ENCODE peak calls at places on chromosomes 16 and 17, in six cellular contexts. U, G, Z, A, M and H are unnamed samples. For H3K4me1, the result is how much of the 10 kb centered on the place peaks cover.

GRCh38 chr16:11877374-11877773 is 26.0 kb upstream of the RSL1D1 start:
- DNase-seq in G (no peak), M (no peak), A (no peak), U (no peak), Z (no peak), H (no peak)

GRCh38 chr16:77171750-77172635 is 19.0 kb upstream of the MON1B start:
- DNase-seq in M (no peak), U (no peak), G (peak), A (no peak), Z (no peak), H (no peak)

GRCh38 chr17:14886200-14886739 is 378.9 kb downstream of the PMP22 start:
- DNase-seq in G (peak), M (no peak), Z (no peak), U (no peak), A (no peak), H (no peak)

GRCh38 chr16:75260856-75261589 is 9.6 kb upstream of the BCAR1 start:
- DNase-seq in Z (no peak), U (no peak), A (no peak), M (no peak), G (no peak), H (no peak)

GRCh38 chr17:70095455-70095854 is 20.4 kb downstream of the KCNJ16 start:
- DNase-seq in U (no peak), M (no peak), A (no peak), Z (no peak), G (no peak), H (no peak)

GRCh38 chr17:57370051-57370581 is 113.8 kb downstream of the MSI2 start:
- DNase-seq in U (no peak), Z (no peak), G (no peak), M (no peak), A (no peak), H (no peak)

GRCh38 chr17:42527932-42528331 is 8.1 kb upstream of the NAGLU start:
- DNase-seq in M (no peak), A (no peak), G (no peak), U (no peak), Z (no peak), H (no peak)

GRCh38 chr17:69539781-69540319 is 125.4 kb downstream of the MAP2K6 start:
- DNase-seq in G (no peak), A (no peak), Z (no peak), U (peak), M (no peak), H (no peak)

GRCh38 chr16:73125860-73126259 is 77.9 kb upstream of the ZFHX3 start:
- DNase-seq in Z (no peak), U (no peak), M (no peak), A (no peak), G (no peak), H (no peak)

GRCh38 chr17:229130-229944 is 47.9 kb upstream of the DOC2B start:
- DNase-seq in Z (no peak), G (no peak), A (peak), M (no peak), U (no peak), H (peak)

GRCh38 chr17:49299996-49300395 is 62.1 kb downstream of the ZNF652 start:
- DNase-seq in G (no peak), U (no peak), A (no peak), Z (no peak), M (no peak), H (no peak)

GRCh38 chr17:83057793-83058477 is 21.5 kb upstream of the METRNL start:
- DNase-seq in G (no peak), Z (peak), A (no peak), U (peak), M (no peak), H (peak)

GRCh38 chr16:85286970-85287814 is 174.9 kb upstream of the CIBAR2 start:
- DNase-seq in U (no peak), G (no peak), A (no peak), Z (peak), M (no peak), H (no peak)

GRCh38 chr17:83036193-83036592 is 43.2 kb upstream of the METRNL start:
- DNase-seq in G (no peak), Z (no peak), A (no peak), M (no peak), U (no peak), H (no peak)

GRCh38 chr16:7548796-7549318 is 216.2 kb downstream of the RBFOX1 start:
- DNase-seq in U (no peak), A (no peak), M (no peak), Z (no peak), G (no peak), H (no peak)

GRCh38 chr17:13474073-13474800 is 127.5 kb downstream of the HS3ST3A1 start:
- DNase-seq in M (no peak), Z (no peak), U (no peak), G (no peak), A (no peak), H (no peak)

GRCh38 chr17:83125515-83126274 is 46.3 kb downstream of the METRNL start:
- DNase-seq in M (no peak), U (no peak), Z (no peak), G (peak), A (no peak), H (peak)

GRCh38 chr17:18139949-18140348 is 31.4 kb downstream of the MYO15A start:
- DNase-seq in U (no peak), G (no peak), Z (no peak), A (no peak), M (no peak), H (no peak)

GRCh38 chr16:55822280-55822810 is 10.6 kb downstream of the CES1 start:
- DNase-seq in A (no peak), Z (no peak), M (no peak), U (no peak), G (no peak), H (no peak)

GRCh38 chr17:47967607-47968252 is 3.2 kb upstream of the CDK5RAP3 start:
- DNase-seq in Z (no peak), M (no peak), U (no peak), G (no peak), A (peak), H (no peak)

GRCh38 chr17:11803226-11803625 is 194.0 kb downstream of the ZNF18 start:
- DNase-seq in G (no peak), A (no peak), U (no peak), Z (no peak), M (no peak), H (no peak)

GRCh38 chr17:2703181-2703580 is 8.4 kb downstream of the CLUH start:
- DNase-seq in Z (no peak), A (no peak), M (no peak), U (peak), G (no peak), H (peak)

GRCh38 chr17:7563115-7563869 is 1.6 kb downstream of the SENP3 start:
- DNase-seq in M (no peak), U (no peak), Z (no peak), G (no peak), A (no peak), H (no peak)

GRCh38 chr17:7561589-7562207 is at the start of gene SENP3:
- DNase-seq in U (peak), G (peak), Z (peak), A (peak), M (peak), H (peak)

GRCh38 chr17:7560172-7561027 is 1.3 kb upstream of the SENP3 start:
- DNase-seq in Z (peak), U (peak), G (peak), M (no peak), A (peak), H (peak)

GRCh38 chr17:7561028-7561575 is 617 bp upstream of the SENP3 start:
- DNase-seq in Z (peak), M (peak), A (peak), U (peak), G (peak), H (peak)

DNA sequence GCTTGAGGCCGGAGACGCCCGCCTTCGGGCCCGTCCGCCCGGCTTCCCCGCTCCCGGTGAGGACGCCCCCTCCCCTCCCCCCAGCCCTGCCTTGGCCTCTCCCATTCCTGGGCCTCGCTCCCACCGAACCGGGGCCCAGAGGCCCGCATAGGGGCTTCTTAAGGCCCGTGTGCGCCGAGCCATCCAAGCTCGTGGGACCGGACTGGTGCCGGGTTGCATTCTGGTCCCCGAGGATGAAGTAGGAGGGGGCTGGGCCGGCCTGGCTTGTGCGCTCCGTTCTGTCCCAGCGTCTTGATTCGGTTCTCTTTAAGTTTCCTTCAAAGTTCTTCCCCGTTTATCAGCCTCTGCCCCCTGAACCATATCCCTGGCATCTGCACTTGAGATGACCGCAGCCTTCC is 488 bp downstream of the SENP3 start:
- DNase-seq in M (no peak), U (no peak), A (no peak), Z (no peak), G (no peak), H (no peak)
- H3K4me1 ChIP-seq in M (under half), U (half or more), A (under half), Z (under half), G (under half), H (under half)

GRCh38 chr16:65771707-65772106 is 594.8 kb upstream of the CDH5 start:
- DNase-seq in A (no peak), G (no peak), M (no peak), Z (no peak), U (no peak), H (no peak)

GRCh38 chr16:65772134-65772732 is 594.3 kb upstream of the CDH5 start:
- DNase-seq in M (no peak), U (no peak), Z (no peak), A (peak), G (no peak), H (no peak)

GRCh38 chr16:65776639-65777183 is 589.8 kb upstream of the CDH5 start:
- DNase-seq in U (no peak), Z (no peak), M (no peak), G (no peak), A (no peak), H (no peak)

GRCh38 chr16:65773319-65773874 is 593.1 kb upstream of the CDH5 start:
- DNase-seq in M (no peak), G (peak), A (no peak), Z (no peak), U (no peak), H (no peak)

DNA sequence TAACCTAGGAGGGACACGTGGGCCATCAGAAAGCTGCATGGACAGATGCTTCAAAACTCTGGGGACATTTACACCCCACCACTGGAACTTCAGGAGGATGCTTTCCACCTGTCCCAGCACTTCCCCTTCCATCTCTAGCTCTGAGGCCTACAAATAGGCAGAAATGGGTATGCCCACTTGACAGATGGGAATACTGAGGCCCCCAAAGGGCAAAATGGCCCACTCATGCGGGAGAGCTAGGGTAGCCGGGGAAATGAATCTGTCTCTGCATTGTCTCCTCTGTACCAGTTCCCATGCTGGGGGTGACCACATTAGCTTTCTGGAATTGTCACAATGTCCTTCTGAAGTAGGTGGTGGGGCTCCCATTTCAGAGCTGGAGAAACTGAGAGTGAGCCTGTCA is 592.1 kb upstream of the CDH5 start:
- DNase-seq in M (no peak), U (no peak), A (no peak), G (no peak), Z (no peak), H (no peak)
- H3K27ac ChIP-seq in M (no peak), U (no peak), A (no peak), G (no peak), Z (no peak), H (no peak)

GRCh38 chr17:17042381-17042736 is at the start of gene MPRIP:
- DNase-seq in A (no peak), U (no peak), Z (no peak), M (no peak), G (no peak), H (no peak)

GRCh38 chr17:17039911-17040310 is 2.3 kb upstream of the MPRIP start:
- DNase-seq in M (no peak), G (no peak), A (no peak), U (no peak), Z (no peak), H (peak)

GRCh38 chr17:17042851-17043667 is 802 bp downstream of the MPRIP start:
- DNase-seq in A (no peak), Z (no peak), G (peak), M (no peak), U (peak), H (no peak)

GRCh38 chr17:17041571-17042380 is 481 bp upstream of the MPRIP start:
- DNase-seq in G (peak), Z (peak), U (peak), A (peak), M (peak), H (peak)

GRCh38 chr17:17041018-17041521 is 1.2 kb upstream of the MPRIP start:
- DNase-seq in G (no peak), M (no peak), U (no peak), Z (peak), A (peak), H (peak)
- H3K4me3 ChIP-seq in G (no peak), M (no peak), U (no peak), Z (peak), A (no peak), H (no peak)

DNA sequence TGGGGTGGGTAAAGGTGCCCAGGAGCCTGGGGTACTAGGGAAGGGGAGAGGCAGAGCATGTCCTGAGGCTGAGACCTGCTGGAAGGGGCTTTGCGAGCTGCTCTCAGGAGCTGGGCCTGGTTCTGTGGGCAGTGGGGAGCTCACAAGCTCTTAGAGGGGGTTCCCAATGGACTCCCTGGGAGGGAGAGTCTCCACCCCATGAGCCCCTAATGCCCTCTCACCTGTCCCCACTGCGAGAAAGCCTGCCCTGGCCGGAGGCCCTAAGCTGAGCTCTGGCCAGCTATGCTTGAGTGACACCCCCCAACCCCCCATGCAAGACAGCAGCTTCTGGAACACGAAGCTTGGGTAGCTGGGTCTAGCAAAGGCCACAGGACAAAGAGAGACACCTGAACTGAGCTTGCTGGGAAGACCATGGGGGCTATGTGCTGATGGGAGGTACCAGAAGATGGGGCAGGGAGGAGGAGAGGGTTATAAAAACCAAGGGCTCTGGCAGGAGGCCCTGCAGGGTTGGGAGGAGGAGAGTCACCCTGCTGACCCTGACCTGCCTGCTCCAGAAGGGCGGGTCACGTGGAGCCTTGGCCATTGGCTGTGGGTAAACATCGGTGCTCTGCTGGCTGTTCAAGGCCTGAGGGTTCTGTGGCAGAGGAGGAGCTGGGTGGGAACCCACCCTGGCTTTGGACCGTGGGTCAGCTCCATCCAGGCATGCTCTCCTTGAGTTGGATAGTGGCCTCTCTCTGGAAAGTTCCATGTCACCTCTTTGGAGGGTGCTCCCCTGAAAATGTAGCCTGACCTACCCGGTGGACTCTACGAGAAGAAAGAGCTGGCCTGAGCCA is 106.7 kb downstream of the RAB11FIP4 start:
- DNase-seq in M (no peak), U (no peak), A (peak), Z (no peak), G (no peak), H (no peak)
- H3K4me1 ChIP-seq in M (under half), U (half or more), A (half or more), Z (under half), G (under half), H (under half)

GRCh38 chr16:19130385-19130784 is 16.6 kb downstream of the ITPRIPL2 start:
- DNase-seq in G (no peak), M (no peak), U (no peak), Z (no peak), A (no peak), H (no peak)

GRCh38 chr16:19131809-19132777 is 18.3 kb downstream of the ITPRIPL2 start:
- DNase-seq in A (no peak), Z (no peak), U (no peak), G (no peak), M (no peak), H (no peak)

GRCh38 chr16:19132898-19133297 is 19.1 kb downstream of the ITPRIPL2 start:
- DNase-seq in M (no peak), G (no peak), A (no peak), U (no peak), Z (no peak), H (no peak)

GRCh38 chr16:19133600-19133999 is 19.8 kb downstream of the ITPRIPL2 start:
- DNase-seq in U (no peak), M (no peak), A (no peak), Z (no peak), G (no peak), H (no peak)

DNA sequence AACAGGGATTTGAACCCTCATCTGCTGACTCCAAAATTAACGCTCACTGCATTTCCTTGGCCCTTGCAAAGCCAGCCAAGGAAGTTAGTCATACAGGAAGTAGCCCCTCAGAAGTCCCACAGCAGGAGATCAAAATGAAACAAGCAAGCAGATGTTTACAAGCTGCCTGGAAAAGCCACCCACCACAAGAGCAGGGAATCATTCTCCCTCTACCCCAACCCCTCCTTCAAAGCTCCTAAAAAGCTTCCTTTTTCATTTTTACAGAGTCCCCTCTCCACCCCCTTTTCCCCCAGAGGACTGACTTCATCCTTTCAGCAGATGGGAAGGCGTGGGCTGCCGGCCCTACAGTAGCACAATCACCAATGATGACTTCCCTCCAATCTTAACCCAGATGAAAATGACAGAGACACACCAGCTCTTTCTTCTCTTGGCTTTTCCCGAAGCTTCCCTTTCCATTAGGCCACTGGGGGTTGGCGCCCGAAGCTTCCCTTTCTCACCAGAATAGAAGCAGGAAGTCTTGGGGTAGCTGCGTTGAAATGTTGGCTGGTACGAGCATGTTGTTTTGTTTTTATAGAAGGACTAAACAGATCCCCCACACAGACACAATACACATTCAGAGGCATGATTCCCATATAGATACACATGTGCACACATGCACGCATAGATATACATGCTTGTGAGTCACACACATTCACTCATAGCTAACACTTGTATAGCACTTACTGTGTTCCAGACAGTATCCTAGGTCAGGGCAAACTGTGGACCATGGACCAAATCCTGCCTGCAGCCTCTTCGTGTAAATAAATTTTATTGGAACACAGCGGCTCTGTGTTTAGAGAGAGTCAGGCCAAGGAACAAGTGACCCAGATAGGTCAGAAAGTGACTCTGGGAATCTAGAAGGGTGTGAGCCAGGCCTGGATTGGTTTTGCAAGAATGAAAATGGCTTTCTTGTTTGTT is 17.4 kb downstream of the ITPRIPL2 start:
- DNase-seq in G (peak), M (no peak), U (no peak), Z (no peak), A (no peak), H (peak)
- H3K27ac ChIP-seq in G (no peak), M (no peak), U (peak), Z (peak), A (no peak), H (no peak)

GRCh38 chr17:3913531-3914318 is 2.5 kb downstream of the P2RX1 start:
- DNase-seq in Z (peak), U (peak), A (peak), M (peak), G (peak), H (peak)
- H3K4me3 ChIP-seq in Z (no peak), U (no peak), A (no peak), M (no peak), G (peak), H (no peak)